ENCODE peak calls at places on chromosomes 1 and 21, in five cellular contexts. T, X, I, N and U are unnamed samples.
A peak's percentile ranks its signal among the peaks of the same experiment; 100 is the strongest.

GRCh38 chr1:221839321-221839720 is 97.4 kb upstream of the DUSP10 start:
- DNase-seq in T (no peak), X (no peak), I (no peak), N (no peak), U (no peak)

GRCh38 chr1:178940022-178940765 is 69.3 kb upstream of the ANGPTL1 start:
- DNase-seq in T (no peak), X (no peak), I (no peak), N (no peak), U (peak; percentile 41)

GRCh38 chr21:41369915-41370839 is 8.3 kb downstream of the MX2 start:
- DNase-seq in T (peak; percentile 32), X (peak; percentile 69), I (no peak), N (no peak), U (peak; percentile 68)

GRCh38 chr1:151934048-151934493 is 24.8 kb upstream of the THEM4 start:
- DNase-seq in T (peak; percentile 29), X (peak; percentile 66), I (peak; percentile 57), N (peak; percentile 18), U (no peak)

GRCh38 chr1:81155131-81155530 is 645.6 kb upstream of the ADGRL2 start:
- DNase-seq in T (no peak), X (no peak), I (peak; percentile 70), N (no peak), U (no peak)

GRCh38 chr1:234102591-234102990 is 198.1 kb downstream of the SLC35F3 start:
- DNase-seq in T (no peak), X (no peak), I (no peak), N (no peak), U (no peak)

GRCh38 chr1:229208481-229208880 is 62.4 kb upstream of the RAB4A start:
- DNase-seq in T (no peak), X (no peak), I (no peak), N (no peak), U (no peak)

GRCh38 chr1:222046684-222047083 is 304.8 kb upstream of the DUSP10 start:
- DNase-seq in T (no peak), X (no peak), I (no peak), N (no peak), U (no peak)

GRCh38 chr1:5885471-5886139 is 106.6 kb downstream of the NPHP4 start:
- DNase-seq in T (no peak), X (no peak), I (no peak), N (no peak), U (no peak)

GRCh38 chr1:1758692-1759455 is 19.4 kb downstream of the NADK start:
- DNase-seq in T (no peak), X (no peak), I (no peak), N (no peak), U (no peak)

GRCh38 chr21:45680215-45680614 is 36.7 kb downstream of the PCBP3 start:
- DNase-seq in T (no peak), X (no peak), I (no peak), N (no peak), U (no peak)

GRCh38 chr1:7224644-7225043 is 439.4 kb downstream of the CAMTA1 start:
- DNase-seq in T (no peak), X (no peak), I (no peak), N (no peak), U (no peak)

GRCh38 chr1:16614361-16615252 is 1.2 kb upstream of the NBPF1 start:
- DNase-seq in T (no peak), X (no peak), I (no peak), N (no peak), U (peak; percentile 25)

GRCh38 chr1:27508139-27508665 is 18.2 kb upstream of the WASF2 start:
- DNase-seq in T (no peak), X (no peak), I (no peak), N (no peak), U (no peak)

GRCh38 chr1:245605480-245606156 is 450.8 kb downstream of the KIF26B start:
- DNase-seq in T (no peak), X (no peak), I (peak; percentile 70), N (no peak), U (no peak)

GRCh38 chr1:8165595-8166360 is 139.7 kb upstream of the ERRFI1 start:
- DNase-seq in T (no peak), X (no peak), I (no peak), N (no peak), U (no peak)

GRCh38 chr1:94827434-94827833 is 7.3 kb downstream of the SLC44A3 start:
- DNase-seq in T (no peak), X (no peak), I (no peak), N (no peak), U (no peak)

GRCh38 chr1:80656628-80657019 is 1144.1 kb upstream of the ADGRL2 start:
- DNase-seq in T (no peak), X (no peak), I (no peak), N (no peak), U (no peak)

GRCh38 chr1:63731117-63732043 is 42.4 kb upstream of the ROR1 start:
- DNase-seq in T (no peak), X (no peak), I (peak; percentile 98), N (no peak), U (no peak)

GRCh38 chr1:28890836-28891235 is 23.5 kb upstream of the EPB41 start:
- DNase-seq in T (no peak), X (peak; percentile 26), I (no peak), N (no peak), U (no peak)

GRCh38 chr1:30664103-30664755 is 59.2 kb downstream of the MATN1 start:
- DNase-seq in T (no peak), X (no peak), I (no peak), N (no peak), U (peak; percentile 42)

GRCh38 chr1:171984850-171985485 is 143.7 kb downstream of the DNM3 start:
- DNase-seq in T (no peak), X (no peak), I (peak; percentile 25), N (no peak), U (peak; percentile 54)

GRCh38 chr1:243916160-243916559 is 66.1 kb upstream of the AKT3 start:
- DNase-seq in T (no peak), X (no peak), I (peak; percentile 19), N (no peak), U (no peak)

GRCh38 chr1:185656663-185657062 is 77.5 kb upstream of the HMCN1 start:
- DNase-seq in T (no peak), X (no peak), I (no peak), N (no peak), U (no peak)

GRCh38 chr1:173451981-173452380 is 25.2 kb upstream of the PRDX6 start:
- DNase-seq in T (no peak), X (no peak), I (no peak), N (no peak), U (no peak)

GRCh38 chr21:37655601-37656300 is 260.5 kb downstream of the KCNJ6 start:
- DNase-seq in T (no peak), X (no peak), I (no peak), N (no peak), U (no peak)

GRCh38 chr1:37732111-37732780 is 32.7 kb downstream of the EPHA10 start:
- DNase-seq in T (no peak), X (no peak), I (no peak), N (no peak), U (no peak)

GRCh38 chr1:207669469-207670111 is 24.7 kb downstream of the CR1L start:
- DNase-seq in T (no peak), X (no peak), I (no peak), N (no peak), U (no peak)

GRCh38 chr1:224300346-224300745 is 29.6 kb downstream of the NVL start:
- DNase-seq in T (no peak), X (no peak), I (peak; percentile 22), N (no peak), U (no peak)

GRCh38 chr21:18449586-18449985 is 46.0 kb upstream of the TMPRSS15 start:
- DNase-seq in T (no peak), X (no peak), I (no peak), N (no peak), U (no peak)
- H3K9me3 ChIP-seq in T (peaks cover 1% of the 10 kb centered on the region), X (no peaks in the 10 kb centered on the region), I (no peaks in the 10 kb centered on the region), N (no peaks in the 10 kb centered on the region), U (no peaks in the 10 kb centered on the region)

GRCh38 chr1:21755067-21755466 is 27.9 kb downstream of the USP48 start:
- DNase-seq in T (no peak), X (no peak), I (no peak), N (no peak), U (no peak)
- H3K36me3 ChIP-seq in T (peaks cover 61% of the 10 kb centered on the region), X (peaks cover 27% of the 10 kb centered on the region), I (peaks cover 54% of the 10 kb centered on the region), N (peaks cover 36% of the 10 kb centered on the region), U (peaks cover 2% of the 10 kb centered on the region)

DNA sequence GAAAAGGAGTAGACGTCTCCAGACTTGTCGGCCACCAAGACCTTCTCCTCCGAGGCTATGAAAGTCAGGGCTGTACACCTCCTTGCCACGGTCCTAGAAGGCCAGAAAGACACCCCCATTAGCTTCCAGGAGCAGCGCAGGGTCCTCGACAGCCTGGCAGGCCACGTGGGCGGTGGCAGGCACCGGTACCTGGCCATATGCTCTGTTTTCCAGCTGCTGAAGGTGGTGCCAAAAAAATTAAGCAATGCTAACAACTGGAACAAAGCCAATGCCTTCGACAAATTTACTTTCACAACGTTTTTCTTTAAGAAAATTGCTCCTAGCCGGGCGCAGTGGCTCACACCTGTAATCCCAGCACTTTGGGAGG is 15.9 kb downstream of the WDR4 start:
- DNase-seq in T (no peak), X (no peak), I (no peak), N (no peak), U (no peak)
- H3K27ac ChIP-seq in T (no peak overlapping the region), X (no peak overlapping the region), I (no peak overlapping the region), N (no peak overlapping the region), U (no peak overlapping the region)

DNA sequence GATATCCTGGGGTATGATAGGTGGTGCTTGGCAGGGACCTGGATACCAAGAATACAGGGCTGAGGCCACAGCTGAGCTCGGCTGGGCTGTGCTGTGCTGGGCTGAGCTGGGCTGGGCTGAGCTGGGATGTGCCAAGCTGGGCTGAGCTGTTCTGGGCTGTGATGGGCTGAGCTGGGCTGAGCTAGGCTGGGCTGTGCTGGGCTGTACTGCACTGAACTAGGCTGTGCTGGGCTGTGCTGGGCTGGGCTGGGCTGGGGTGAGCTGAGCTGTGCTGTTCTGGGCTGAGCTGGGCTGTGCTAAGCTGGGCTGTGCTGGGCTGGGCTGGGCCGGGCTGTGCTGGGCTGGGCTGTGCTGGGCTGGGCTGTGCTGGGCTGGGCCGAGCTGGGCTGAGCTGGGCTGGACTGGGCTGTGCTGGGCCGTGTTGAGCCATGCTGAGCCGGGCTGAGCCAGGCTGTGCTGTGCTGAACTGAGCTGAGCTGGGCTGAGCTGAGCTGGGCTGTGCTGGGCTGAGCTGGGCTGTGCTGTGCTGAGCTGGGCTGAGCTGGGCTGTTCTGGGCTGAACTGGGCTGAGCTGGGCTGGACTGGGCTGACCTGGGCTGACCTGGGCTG is 94.7 kb upstream of the ACTRT2 start:
- DNase-seq in T (no peak), X (no peak), I (no peak), N (no peak), U (no peak)
- H3K9me3 ChIP-seq in T (no peaks in the 10 kb centered on the region), X (no peaks in the 10 kb centered on the region), I (no peaks in the 10 kb centered on the region), N (no peaks in the 10 kb centered on the region), U (no peaks in the 10 kb centered on the region)

DNA sequence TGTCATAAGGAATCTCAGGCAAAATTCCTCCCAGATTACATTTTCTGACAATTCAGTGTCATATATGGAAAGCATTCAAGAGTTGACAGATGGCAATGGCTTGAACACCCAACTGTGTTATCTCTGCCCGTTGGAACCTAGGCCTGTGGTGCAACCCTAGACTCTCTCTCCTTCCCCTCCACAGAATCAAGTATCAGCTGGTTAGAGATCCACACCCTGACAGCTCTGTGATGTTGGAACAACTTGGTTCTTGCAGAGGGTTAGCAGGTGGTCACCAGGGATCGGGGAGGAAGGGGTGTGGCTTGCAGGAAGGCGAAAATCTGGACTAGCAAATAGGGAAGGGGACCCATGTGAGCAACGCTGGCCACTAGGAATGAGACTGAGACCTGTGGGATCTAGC is 26.3 kb downstream of the PCSK9 start:
- DNase-seq in T (no peak), X (no peak), I (no peak), N (no peak), U (no peak)
- H3K36me3 ChIP-seq in T (peaks cover 41% of the 10 kb centered on the region), X (peaks cover 23% of the 10 kb centered on the region), I (peaks cover 32% of the 10 kb centered on the region), N (peaks cover 27% of the 10 kb centered on the region), U (peaks cover 52% of the 10 kb centered on the region)

GRCh38 chr1:18907914-18908845 is 5.8 kb upstream of the ALDH4A1 start:
- DNase-seq in T (no peak), X (no peak), I (no peak), N (no peak), U (no peak)
- H3K27ac ChIP-seq in T (peak overlapping the region; percentile 43), X (peak overlapping the region; percentile 44), I (no peak overlapping the region), N (no peak overlapping the region), U (peak overlapping the region; percentile 60)